ENCODE peak calls at places on chromosomes 4 and X, in five cellular contexts. Z is AG10803, U is endothelial cell, I is lower leg skin, C is A549. J is an unnamed sample.

GRCh38 chr4:93184093-93184492 is 644.5 kb upstream of the ATOH1 start:
- DNase-seq in Z (no peak), U (no peak), I (no peak), C (no peak), J (no peak)

GRCh38 chr4:81606796-81607550 is 135.3 kb upstream of the RASGEF1B start:
- DNase-seq in Z (no peak), U (no peak), I (peak), C (no peak), J (no peak)

GRCh38 chrX:115561605-115562491 is 874 bp downstream of the PLS3 start:
- DNase-seq in Z (peak), U (peak), I (peak), C (peak), J (no peak)

GRCh38 chr4:37873383-37873782 is 17.5 kb upstream of the TBC1D1 start:
- DNase-seq in Z (peak), U (no peak), I (no peak), C (peak), J (no peak)

GRCh38 chrX:30735839-30736238 is 82.6 kb downstream of the GK start:
- DNase-seq in Z (peak), U (peak), I (peak), C (peak), J (peak)

GRCh38 chr4:39502034-39502658 is 25.1 kb downstream of the UGDH start:
- DNase-seq in Z (peak), U (no peak), I (no peak), C (no peak), J (peak)

GRCh38 chr4:73741140-73741749 is 876 bp downstream of the CXCL8 start:
- DNase-seq in Z (no peak), U (no peak), I (no peak), C (no peak), J (no peak)

GRCh38 chr4:137630252-137630651 is 98.0 kb upstream of the PCDH18 start:
- DNase-seq in Z (no peak), U (no peak), I (no peak), C (no peak), J (no peak)

GRCh38 chr4:57095956-57096355 is 14.2 kb downstream of the IGFBP7 start:
- DNase-seq in Z (no peak), U (no peak), I (no peak), C (no peak), J (no peak)

GRCh38 chr4:173410106-173410505 is 11.2 kb upstream of the SCRG1 start:
- DNase-seq in Z (no peak), U (no peak), I (no peak), C (no peak), J (no peak)

GRCh38 chr4:38194202-38194601 is 234.0 kb downstream of the PTTG2 start:
- DNase-seq in Z (no peak), U (no peak), I (no peak), C (no peak), J (no peak)

GRCh38 chrX:114028907-114029662 is 554.8 kb upstream of the HTR2C start:
- DNase-seq in Z (no peak), U (no peak), I (no peak), C (no peak), J (no peak)

GRCh38 chr4:44493924-44494323 is 45.3 kb upstream of the KCTD8 start:
- DNase-seq in Z (peak), U (no peak), I (no peak), C (peak), J (no peak)

GRCh38 chrX:41478397-41478911 is 31.3 kb downstream of the NYX start:
- DNase-seq in Z (no peak), U (no peak), I (no peak), C (no peak), J (no peak)

GRCh38 chr4:57162499-57163019 is 52.4 kb upstream of the IGFBP7 start:
- DNase-seq in Z (no peak), U (no peak), I (no peak), C (no peak), J (no peak)

GRCh38 chr4:133160853-133161252 is 11.8 kb downstream of the PCDH10 start:
- DNase-seq in Z (no peak), U (no peak), I (no peak), C (no peak), J (no peak)

GRCh38 chrX:46169808-46170207 is 375.4 kb downstream of the ZNF674 start:
- DNase-seq in Z (no peak), U (no peak), I (no peak), C (no peak), J (no peak)

GRCh38 chrX:97050413-97050812 is 166.7 kb downstream of the RPA4 start:
- DNase-seq in Z (peak), U (no peak), I (no peak), C (no peak), J (no peak)

GRCh38 chrX:46953597-46953996 is 41.4 kb downstream of the JADE3 start:
- DNase-seq in Z (no peak), U (no peak), I (no peak), C (peak), J (no peak)

GRCh38 chr4:121096629-121097028 is 24.3 kb upstream of the NDNF start:
- DNase-seq in Z (peak), U (no peak), I (no peak), C (peak), J (peak)

GRCh38 chr4:130044788-130045531 is 949.0 kb downstream of the C4orf33 start:
- DNase-seq in Z (no peak), U (no peak), I (no peak), C (no peak), J (no peak)

GRCh38 chrX:111254896-111255693 is 15.2 kb downstream of the CAPN6 start:
- DNase-seq in Z (no peak), U (no peak), I (no peak), C (no peak), J (no peak)

GRCh38 chr4:138892483-138893386 is 122.8 kb upstream of the NOCT start:
- DNase-seq in Z (peak), U (no peak), I (no peak), C (no peak), J (no peak)

GRCh38 chrX:147183161-147183560 is 368.6 kb upstream of the CXorf51A start:
- DNase-seq in Z (no peak), U (no peak), I (no peak), C (no peak), J (no peak)

GRCh38 chr4:1376391-1376840 is 29.4 kb downstream of the UVSSA start:
- DNase-seq in Z (no peak), U (no peak), I (no peak), C (no peak), J (no peak)

GRCh38 chr4:31791666-31792065 is 1071.5 kb downstream of the PCDH7 start:
- DNase-seq in Z (no peak), U (no peak), I (no peak), C (no peak), J (no peak)

GRCh38 chr4:166202991-166203390 is 330.0 kb downstream of the TLL1 start:
- DNase-seq in Z (no peak), U (no peak), I (no peak), C (no peak), J (no peak)

GRCh38 chr4:168859888-168860694 is 150.0 kb downstream of the CBR4 start:
- DNase-seq in Z (no peak), U (no peak), I (no peak), C (no peak), J (no peak)

GRCh38 chr4:128353791-128354190 is 66.2 kb upstream of the PGRMC2 start:
- DNase-seq in Z (no peak), U (no peak), I (no peak), C (no peak), J (no peak)

GRCh38 chrX:11059923-11060322 is 51.2 kb upstream of the HCCS start:
- DNase-seq in Z (no peak), U (no peak), I (no peak), C (no peak), J (no peak)

GRCh38 chr4:128341634-128342033 is 54.0 kb upstream of the PGRMC2 start:
- DNase-seq in Z (no peak), U (no peak), I (no peak), C (no peak), J (no peak)

GRCh38 chrX:103878466-103879151 is 46.6 kb upstream of the RAB9B start:
- DNase-seq in Z (peak), U (no peak), I (no peak), C (peak), J (no peak)

DNA sequence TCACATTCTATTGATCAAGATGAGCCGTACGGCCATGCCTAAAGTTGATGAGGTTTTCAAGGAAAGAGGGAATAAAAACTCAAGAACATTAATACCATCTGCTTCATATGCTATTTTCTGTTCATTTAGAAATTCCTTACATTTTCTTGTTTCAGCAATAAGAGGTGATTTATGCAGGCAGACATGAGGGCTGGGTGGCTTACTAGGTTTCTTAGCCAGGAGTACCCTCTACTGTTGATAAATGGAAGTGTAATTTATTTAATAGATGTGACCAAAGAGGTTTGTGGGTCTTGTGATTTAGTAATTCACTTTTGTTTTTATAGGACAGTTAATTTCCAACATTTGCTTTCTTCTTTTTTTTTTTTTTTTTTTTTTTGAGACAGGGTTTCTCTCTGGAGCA is 6.4 kb upstream of the SMIM9 start:
- DNase-seq in Z (peak), U (no peak), I (no peak), C (peak), J (peak)
- TF ChIP-seq CTCF in Z (peak), U (peak), I (no peak), C (peak), J (peak)

GRCh38 chrX:40175416-40176255 is 77.9 kb upstream of the BCOR start:
- DNase-seq in Z (no peak), U (peak), I (peak), C (peak), J (no peak)

GRCh38 chrX:40176256-40176978 is 78.7 kb upstream of the BCOR start:
- DNase-seq in Z (no peak), U (peak), I (no peak), C (peak), J (no peak)

GRCh38 chrX:40177942-40178715 is 80.4 kb upstream of the BCOR start:
- DNase-seq in Z (no peak), U (no peak), I (no peak), C (no peak), J (no peak)

GRCh38 chrX:40177489-40177888 is 79.7 kb upstream of the BCOR start:
- DNase-seq in Z (no peak), U (no peak), I (no peak), C (no peak), J (no peak)

GRCh38 chrX:40176979-40177430 is 79.2 kb upstream of the BCOR start:
- DNase-seq in Z (no peak), U (peak), I (no peak), C (no peak), J (no peak)
- TF ChIP-seq CTCF in Z (no peak), U (no peak), I (no peak), C (no peak), J (no peak)

DNA sequence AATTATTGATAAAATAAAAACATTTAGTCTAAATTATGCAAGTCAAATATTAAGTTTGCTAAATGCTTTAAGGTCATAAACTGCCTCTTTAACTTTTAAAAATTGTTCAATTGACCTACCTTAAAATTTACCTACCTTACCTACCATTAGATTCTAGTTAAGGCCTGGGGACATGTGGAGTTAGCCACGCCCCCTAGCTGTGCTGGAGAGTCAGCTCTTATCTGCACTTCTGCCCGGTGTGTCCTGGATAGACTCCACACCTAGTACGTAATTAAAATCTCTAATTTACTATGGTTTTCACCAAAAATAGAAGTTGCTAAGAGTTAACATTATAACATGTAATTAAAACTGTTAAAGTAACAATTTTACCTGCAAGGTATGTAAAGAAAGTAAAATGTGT is 22.7 kb downstream of the TENM3 start:
- DNase-seq in Z (no peak), U (no peak), I (no peak), C (no peak), J (no peak)
- TF ChIP-seq CTCF in Z (no peak), U (no peak), I (no peak), C (no peak), J (no peak)

DNA sequence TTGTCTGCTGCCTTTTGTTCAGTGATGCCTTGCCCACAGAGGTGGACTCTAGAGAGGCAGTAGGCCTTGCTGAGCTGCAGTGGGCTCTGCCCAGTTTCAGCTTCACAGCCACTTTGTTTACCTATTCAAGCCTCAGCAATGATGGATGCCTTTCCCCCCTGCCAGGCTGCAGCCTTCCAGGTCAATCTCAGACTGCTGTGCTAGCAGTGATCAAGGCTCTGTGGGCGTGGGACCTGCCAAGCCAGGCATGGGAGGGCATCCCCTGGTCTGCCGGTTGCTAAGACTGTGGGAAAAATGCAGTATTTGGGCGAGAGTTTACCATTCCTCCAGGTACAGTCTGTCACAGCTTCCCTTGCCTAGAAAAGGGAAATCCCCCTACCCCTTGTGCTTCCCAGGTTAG is 175.2 kb upstream of the PBDC1 start:
- DNase-seq in Z (no peak), U (no peak), I (no peak), C (no peak), J (no peak)
- TF ChIP-seq CTCF in Z (no peak), U (no peak), I (no peak), C (no peak), J (no peak)

J was measured in AG09319.